ENCODE peak calls at places on chromosomes 4 and X, in ten cellular contexts. One of them, this sample, is unnamed.

GRCh38 chr4:88212253-88212561 is 53.8 kb upstream of the ABCG2 start:
- DNase-seq in glutamatergic neuron: no peak
- DNase-seq in G401: no peak
- DNase-seq in memory B cell: no peak
- DNase-seq in activated naive CD8-positive, alpha-beta T cell treated with anti-CD3 and anti-CD28 coated beads for 36 hours: no peak
- DNase-seq in ureter: no peak
- DNase-seq in stimulated activated naive CD8-positive, alpha-beta T cell treated with anti-CD3 and anti-CD28 coated beads, Interleukin-15, Interleukin-2, amounts not matched to agents 100 U/mL and 50 U/mL, for 24 hours: no peak
- DNase-seq in NCI-H2029: no peak
- DNase-seq in dermis blood vessel endothelial cell: no peak
- DNase-seq in activated naive CD4-positive, alpha-beta T cell treated with anti-CD3 and anti-CD28 coated beads for 36 hours: no peak
- DNase-seq in this sample: no peak

GRCh38 chr4:74033721-74034120 is 4.8 kb downstream of the CXCL3 start:
- DNase-seq in glutamatergic neuron: no peak
- DNase-seq in G401: no peak
- DNase-seq in memory B cell: no peak
- DNase-seq in activated naive CD8-positive, alpha-beta T cell treated with anti-CD3 and anti-CD28 coated beads for 36 hours: no peak
- DNase-seq in ureter: no peak
- DNase-seq in stimulated activated naive CD8-positive, alpha-beta T cell treated with anti-CD3 and anti-CD28 coated beads, Interleukin-15, Interleukin-2, amounts not matched to agents 100 U/mL and 50 U/mL, for 24 hours: no peak
- DNase-seq in NCI-H2029: no peak
- DNase-seq in dermis blood vessel endothelial cell: no peak
- DNase-seq in activated naive CD4-positive, alpha-beta T cell treated with anti-CD3 and anti-CD28 coated beads for 36 hours: no peak
- DNase-seq in this sample: no peak

GRCh38 chrX:151384807-151385206 is 12.2 kb upstream of the VMA21 start:
- DNase-seq in glutamatergic neuron: no peak
- DNase-seq in G401: no peak
- DNase-seq in memory B cell: no peak
- DNase-seq in activated naive CD8-positive, alpha-beta T cell treated with anti-CD3 and anti-CD28 coated beads for 36 hours: no peak
- DNase-seq in ureter: no peak
- DNase-seq in stimulated activated naive CD8-positive, alpha-beta T cell treated with anti-CD3 and anti-CD28 coated beads, Interleukin-15, Interleukin-2, amounts not matched to agents 100 U/mL and 50 U/mL, for 24 hours: no peak
- DNase-seq in NCI-H2029: peak
- DNase-seq in dermis blood vessel endothelial cell: no peak
- DNase-seq in activated naive CD4-positive, alpha-beta T cell treated with anti-CD3 and anti-CD28 coated beads for 36 hours: no peak
- DNase-seq in this sample: no peak

GRCh38 chr4:80171251-80171650 is 26.1 kb upstream of the PRDM8 start:
- DNase-seq in glutamatergic neuron: no peak
- DNase-seq in G401: no peak
- DNase-seq in memory B cell: no peak
- DNase-seq in activated naive CD8-positive, alpha-beta T cell treated with anti-CD3 and anti-CD28 coated beads for 36 hours: peak
- DNase-seq in ureter: no peak
- DNase-seq in stimulated activated naive CD8-positive, alpha-beta T cell treated with anti-CD3 and anti-CD28 coated beads, Interleukin-15, Interleukin-2, amounts not matched to agents 100 U/mL and 50 U/mL, for 24 hours: no peak
- DNase-seq in NCI-H2029: no peak
- DNase-seq in dermis blood vessel endothelial cell: no peak
- DNase-seq in activated naive CD4-positive, alpha-beta T cell treated with anti-CD3 and anti-CD28 coated beads for 36 hours: peak
- DNase-seq in this sample: no peak

GRCh38 chr4:3630934-3631585 is 98.8 kb upstream of the LRPAP1 start:
- DNase-seq in glutamatergic neuron: no peak
- DNase-seq in G401: no peak
- DNase-seq in memory B cell: no peak
- DNase-seq in activated naive CD8-positive, alpha-beta T cell treated with anti-CD3 and anti-CD28 coated beads for 36 hours: no peak
- DNase-seq in ureter: no peak
- DNase-seq in stimulated activated naive CD8-positive, alpha-beta T cell treated with anti-CD3 and anti-CD28 coated beads, Interleukin-15, Interleukin-2, amounts not matched to agents 100 U/mL and 50 U/mL, for 24 hours: no peak
- DNase-seq in NCI-H2029: no peak
- DNase-seq in dermis blood vessel endothelial cell: no peak
- DNase-seq in activated naive CD4-positive, alpha-beta T cell treated with anti-CD3 and anti-CD28 coated beads for 36 hours: no peak
- DNase-seq in this sample: no peak

GRCh38 chr4:158823461-158823873 is 54.6 kb downstream of the FNIP2 start:
- DNase-seq in glutamatergic neuron: no peak
- DNase-seq in G401: no peak
- DNase-seq in memory B cell: no peak
- DNase-seq in activated naive CD8-positive, alpha-beta T cell treated with anti-CD3 and anti-CD28 coated beads for 36 hours: no peak
- DNase-seq in ureter: no peak
- DNase-seq in stimulated activated naive CD8-positive, alpha-beta T cell treated with anti-CD3 and anti-CD28 coated beads, Interleukin-15, Interleukin-2, amounts not matched to agents 100 U/mL and 50 U/mL, for 24 hours: no peak
- DNase-seq in NCI-H2029: no peak
- DNase-seq in dermis blood vessel endothelial cell: no peak
- DNase-seq in activated naive CD4-positive, alpha-beta T cell treated with anti-CD3 and anti-CD28 coated beads for 36 hours: peak
- DNase-seq in this sample: no peak

GRCh38 chrX:6029014-6029413 is 199.7 kb downstream of the NLGN4X start:
- DNase-seq in glutamatergic neuron: no peak
- DNase-seq in G401: no peak
- DNase-seq in memory B cell: no peak
- DNase-seq in activated naive CD8-positive, alpha-beta T cell treated with anti-CD3 and anti-CD28 coated beads for 36 hours: no peak
- DNase-seq in ureter: no peak
- DNase-seq in stimulated activated naive CD8-positive, alpha-beta T cell treated with anti-CD3 and anti-CD28 coated beads, Interleukin-15, Interleukin-2, amounts not matched to agents 100 U/mL and 50 U/mL, for 24 hours: no peak
- DNase-seq in NCI-H2029: no peak
- DNase-seq in dermis blood vessel endothelial cell: no peak
- DNase-seq in activated naive CD4-positive, alpha-beta T cell treated with anti-CD3 and anti-CD28 coated beads for 36 hours: no peak
- DNase-seq in this sample: no peak

GRCh38 chr4:144705861-144706590 is 60.1 kb downstream of the HHIP start:
- DNase-seq in glutamatergic neuron: no peak
- DNase-seq in G401: no peak
- DNase-seq in memory B cell: no peak
- DNase-seq in activated naive CD8-positive, alpha-beta T cell treated with anti-CD3 and anti-CD28 coated beads for 36 hours: no peak
- DNase-seq in ureter: no peak
- DNase-seq in stimulated activated naive CD8-positive, alpha-beta T cell treated with anti-CD3 and anti-CD28 coated beads, Interleukin-15, Interleukin-2, amounts not matched to agents 100 U/mL and 50 U/mL, for 24 hours: no peak
- DNase-seq in NCI-H2029: no peak
- DNase-seq in dermis blood vessel endothelial cell: no peak
- DNase-seq in activated naive CD4-positive, alpha-beta T cell treated with anti-CD3 and anti-CD28 coated beads for 36 hours: no peak
- DNase-seq in this sample: no peak

GRCh38 chrX:27251369-27251768 is 211.8 kb downstream of the PPP4R3C start:
- DNase-seq in glutamatergic neuron: no peak
- DNase-seq in G401: no peak
- DNase-seq in memory B cell: no peak
- DNase-seq in activated naive CD8-positive, alpha-beta T cell treated with anti-CD3 and anti-CD28 coated beads for 36 hours: no peak
- DNase-seq in ureter: no peak
- DNase-seq in stimulated activated naive CD8-positive, alpha-beta T cell treated with anti-CD3 and anti-CD28 coated beads, Interleukin-15, Interleukin-2, amounts not matched to agents 100 U/mL and 50 U/mL, for 24 hours: no peak
- DNase-seq in NCI-H2029: no peak
- DNase-seq in dermis blood vessel endothelial cell: no peak
- DNase-seq in activated naive CD4-positive, alpha-beta T cell treated with anti-CD3 and anti-CD28 coated beads for 36 hours: no peak
- DNase-seq in this sample: no peak

GRCh38 chrX:63426519-63426918 is 75.4 kb upstream of the SPIN4 start:
- DNase-seq in glutamatergic neuron: no peak
- DNase-seq in G401: no peak
- DNase-seq in memory B cell: no peak
- DNase-seq in activated naive CD8-positive, alpha-beta T cell treated with anti-CD3 and anti-CD28 coated beads for 36 hours: no peak
- DNase-seq in ureter: no peak
- DNase-seq in stimulated activated naive CD8-positive, alpha-beta T cell treated with anti-CD3 and anti-CD28 coated beads, Interleukin-15, Interleukin-2, amounts not matched to agents 100 U/mL and 50 U/mL, for 24 hours: no peak
- DNase-seq in NCI-H2029: no peak
- DNase-seq in dermis blood vessel endothelial cell: no peak
- DNase-seq in activated naive CD4-positive, alpha-beta T cell treated with anti-CD3 and anti-CD28 coated beads for 36 hours: no peak
- DNase-seq in this sample: no peak

GRCh38 chr4:34178476-34178875 is 2065.8 kb downstream of the ARAP2 start:
- DNase-seq in glutamatergic neuron: no peak
- DNase-seq in G401: no peak
- DNase-seq in memory B cell: no peak
- DNase-seq in activated naive CD8-positive, alpha-beta T cell treated with anti-CD3 and anti-CD28 coated beads for 36 hours: no peak
- DNase-seq in ureter: no peak
- DNase-seq in stimulated activated naive CD8-positive, alpha-beta T cell treated with anti-CD3 and anti-CD28 coated beads, Interleukin-15, Interleukin-2, amounts not matched to agents 100 U/mL and 50 U/mL, for 24 hours: no peak
- DNase-seq in NCI-H2029: no peak
- DNase-seq in dermis blood vessel endothelial cell: no peak
- DNase-seq in activated naive CD4-positive, alpha-beta T cell treated with anti-CD3 and anti-CD28 coated beads for 36 hours: no peak
- DNase-seq in this sample: no peak

GRCh38 chrX:109384569-109385174 is 97.2 kb downstream of the GUCY2F start:
- DNase-seq in glutamatergic neuron: no peak
- DNase-seq in G401: peak
- DNase-seq in memory B cell: no peak
- DNase-seq in activated naive CD8-positive, alpha-beta T cell treated with anti-CD3 and anti-CD28 coated beads for 36 hours: no peak
- DNase-seq in ureter: no peak
- DNase-seq in stimulated activated naive CD8-positive, alpha-beta T cell treated with anti-CD3 and anti-CD28 coated beads, Interleukin-15, Interleukin-2, amounts not matched to agents 100 U/mL and 50 U/mL, for 24 hours: no peak
- DNase-seq in NCI-H2029: no peak
- DNase-seq in dermis blood vessel endothelial cell: peak
- DNase-seq in activated naive CD4-positive, alpha-beta T cell treated with anti-CD3 and anti-CD28 coated beads for 36 hours: no peak
- DNase-seq in this sample: peak

GRCh38 chr4:160947653-160948052 is 1216.1 kb downstream of the FSTL5 start:
- DNase-seq in glutamatergic neuron: no peak
- DNase-seq in G401: no peak
- DNase-seq in memory B cell: no peak
- DNase-seq in activated naive CD8-positive, alpha-beta T cell treated with anti-CD3 and anti-CD28 coated beads for 36 hours: no peak
- DNase-seq in ureter: no peak
- DNase-seq in stimulated activated naive CD8-positive, alpha-beta T cell treated with anti-CD3 and anti-CD28 coated beads, Interleukin-15, Interleukin-2, amounts not matched to agents 100 U/mL and 50 U/mL, for 24 hours: no peak
- DNase-seq in NCI-H2029: no peak
- DNase-seq in dermis blood vessel endothelial cell: no peak
- DNase-seq in activated naive CD4-positive, alpha-beta T cell treated with anti-CD3 and anti-CD28 coated beads for 36 hours: no peak
- DNase-seq in this sample: no peak

GRCh38 chrX:36908801-36909403 is 99.3 kb upstream of the FAM47C start:
- DNase-seq in glutamatergic neuron: no peak
- DNase-seq in G401: peak
- DNase-seq in memory B cell: no peak
- DNase-seq in activated naive CD8-positive, alpha-beta T cell treated with anti-CD3 and anti-CD28 coated beads for 36 hours: no peak
- DNase-seq in ureter: no peak
- DNase-seq in stimulated activated naive CD8-positive, alpha-beta T cell treated with anti-CD3 and anti-CD28 coated beads, Interleukin-15, Interleukin-2, amounts not matched to agents 100 U/mL and 50 U/mL, for 24 hours: no peak
- DNase-seq in NCI-H2029: no peak
- DNase-seq in dermis blood vessel endothelial cell: peak
- DNase-seq in activated naive CD4-positive, alpha-beta T cell treated with anti-CD3 and anti-CD28 coated beads for 36 hours: no peak
- DNase-seq in this sample: peak

GRCh38 chrX:17559728-17560379 is 177.4 kb upstream of the SCML1 start:
- DNase-seq in glutamatergic neuron: no peak
- DNase-seq in G401: no peak
- DNase-seq in memory B cell: no peak
- DNase-seq in activated naive CD8-positive, alpha-beta T cell treated with anti-CD3 and anti-CD28 coated beads for 36 hours: no peak
- DNase-seq in ureter: peak
- DNase-seq in stimulated activated naive CD8-positive, alpha-beta T cell treated with anti-CD3 and anti-CD28 coated beads, Interleukin-15, Interleukin-2, amounts not matched to agents 100 U/mL and 50 U/mL, for 24 hours: no peak
- DNase-seq in NCI-H2029: no peak
- DNase-seq in dermis blood vessel endothelial cell: peak
- DNase-seq in activated naive CD4-positive, alpha-beta T cell treated with anti-CD3 and anti-CD28 coated beads for 36 hours: no peak
- DNase-seq in this sample: no peak

GRCh38 chr4:6746721-6747689 is 31.0 kb downstream of the BLOC1S4 start:
- DNase-seq in glutamatergic neuron: no peak
- DNase-seq in G401: no peak
- DNase-seq in memory B cell: no peak
- DNase-seq in activated naive CD8-positive, alpha-beta T cell treated with anti-CD3 and anti-CD28 coated beads for 36 hours: no peak
- DNase-seq in ureter: peak
- DNase-seq in stimulated activated naive CD8-positive, alpha-beta T cell treated with anti-CD3 and anti-CD28 coated beads, Interleukin-15, Interleukin-2, amounts not matched to agents 100 U/mL and 50 U/mL, for 24 hours: no peak
- DNase-seq in NCI-H2029: peak
- DNase-seq in dermis blood vessel endothelial cell: no peak
- DNase-seq in activated naive CD4-positive, alpha-beta T cell treated with anti-CD3 and anti-CD28 coated beads for 36 hours: no peak
- DNase-seq in this sample: peak

GRCh38 chrX:149570668-149571067 is 16.6 kb downstream of the MAGEA9B start:
- DNase-seq in glutamatergic neuron: no peak
- DNase-seq in G401: no peak
- DNase-seq in memory B cell: no peak
- DNase-seq in activated naive CD8-positive, alpha-beta T cell treated with anti-CD3 and anti-CD28 coated beads for 36 hours: no peak
- DNase-seq in ureter: no peak
- DNase-seq in stimulated activated naive CD8-positive, alpha-beta T cell treated with anti-CD3 and anti-CD28 coated beads, Interleukin-15, Interleukin-2, amounts not matched to agents 100 U/mL and 50 U/mL, for 24 hours: no peak
- DNase-seq in NCI-H2029: peak
- DNase-seq in dermis blood vessel endothelial cell: no peak
- DNase-seq in activated naive CD4-positive, alpha-beta T cell treated with anti-CD3 and anti-CD28 coated beads for 36 hours: no peak
- DNase-seq in this sample: no peak

GRCh38 chr4:83040269-83040668 is 5.3 kb downstream of the COPS4 start:
- DNase-seq in glutamatergic neuron: no peak
- DNase-seq in G401: no peak
- DNase-seq in memory B cell: no peak
- DNase-seq in activated naive CD8-positive, alpha-beta T cell treated with anti-CD3 and anti-CD28 coated beads for 36 hours: no peak
- DNase-seq in ureter: no peak
- DNase-seq in stimulated activated naive CD8-positive, alpha-beta T cell treated with anti-CD3 and anti-CD28 coated beads, Interleukin-15, Interleukin-2, amounts not matched to agents 100 U/mL and 50 U/mL, for 24 hours: no peak
- DNase-seq in NCI-H2029: no peak
- DNase-seq in dermis blood vessel endothelial cell: no peak
- DNase-seq in activated naive CD4-positive, alpha-beta T cell treated with anti-CD3 and anti-CD28 coated beads for 36 hours: no peak
- DNase-seq in this sample: no peak

GRCh38 chrX:40172980-40173661 is 75.4 kb upstream of the BCOR start:
- DNase-seq in glutamatergic neuron: no peak
- DNase-seq in G401: no peak
- DNase-seq in memory B cell: no peak
- DNase-seq in activated naive CD8-positive, alpha-beta T cell treated with anti-CD3 and anti-CD28 coated beads for 36 hours: no peak
- DNase-seq in ureter: no peak
- DNase-seq in stimulated activated naive CD8-positive, alpha-beta T cell treated with anti-CD3 and anti-CD28 coated beads, Interleukin-15, Interleukin-2, amounts not matched to agents 100 U/mL and 50 U/mL, for 24 hours: no peak
- DNase-seq in NCI-H2029: no peak
- DNase-seq in dermis blood vessel endothelial cell: no peak
- DNase-seq in activated naive CD4-positive, alpha-beta T cell treated with anti-CD3 and anti-CD28 coated beads for 36 hours: peak
- DNase-seq in this sample: peak

This sample was measured in retina.